ENCODE peak calls at places on chromosomes 1 and 21, in six cellular contexts. M is ovary, C is aorta, G is endodermal cell, R is psoas muscle, B is cardiac muscle cell. V is an unnamed sample.

GRCh38 chr1:43591181-43591580 is 58.8 kb upstream of the KDM4A start:
- DNase-seq in M (no peak), C (no peak), G (no peak), R (no peak), B (no peak), V (no peak)

GRCh38 chr1:240737761-240738265 is 125.9 kb upstream of the GREM2 start:
- DNase-seq in M (no peak), C (no peak), G (no peak), R (no peak), B (no peak), V (no peak)

GRCh38 chr1:20194770-20195463 is 8.6 kb upstream of the PLA2G2C start:
- DNase-seq in M (peak; percentile 52), C (peak; percentile 77), G (peak; percentile 91), R (peak; percentile 65), B (peak; percentile 67), V (peak; percentile 65)

GRCh38 chr1:211606914-211607751 is 28.2 kb upstream of the SLC30A1 start:
- DNase-seq in M (no peak), C (peak; percentile 77), G (no peak), R (no peak), B (peak; percentile 88), V (peak; percentile 31)

GRCh38 chr1:48794815-48795214 is 18.1 kb upstream of the BEND5 start:
- DNase-seq in M (no peak), C (no peak), G (no peak), R (no peak), B (no peak), V (no peak)

GRCh38 chr21:15430577-15430976 is 299.2 kb upstream of the USP25 start:
- DNase-seq in M (no peak), C (no peak), G (no peak), R (no peak), B (peak; percentile 58), V (no peak)

GRCh38 chr1:68223714-68224113 is 8.6 kb downstream of the WLS start:
- DNase-seq in M (no peak), C (no peak), G (no peak), R (no peak), B (peak; percentile 29), V (no peak)

GRCh38 chr1:205009666-205010065 is 33.3 kb upstream of the CNTN2 start:
- DNase-seq in M (no peak), C (no peak), G (no peak), R (no peak), B (no peak), V (no peak)

GRCh38 chr1:110421159-110421777 is 13.8 kb upstream of the LAMTOR5 start:
- DNase-seq in M (peak; percentile 33), C (peak; percentile 55), G (no peak), R (no peak), B (peak; percentile 49), V (no peak)

GRCh38 chr1:203467550-203467921 is 8.1 kb upstream of the PRELP start:
- DNase-seq in M (peak; percentile 94), C (peak; percentile 89), G (no peak), R (peak; percentile 86), B (peak; percentile 65), V (peak; percentile 82)

GRCh38 chr1:210246447-210246846 is 13.9 kb downstream of the SERTAD4 start:
- DNase-seq in M (no peak), C (no peak), G (no peak), R (no peak), B (peak; percentile 38), V (no peak)

GRCh38 chr1:35586808-35587207 is 13.7 kb downstream of the TFAP2E start:
- DNase-seq in M (no peak), C (no peak), G (no peak), R (no peak), B (no peak), V (no peak)

GRCh38 chr1:35589516-35590427 is 16.7 kb downstream of the TFAP2E start:
- DNase-seq in M (no peak), C (no peak), G (no peak), R (no peak), B (no peak), V (no peak)

GRCh38 chr1:35585281-35585680 is 12.2 kb downstream of the TFAP2E start:
- DNase-seq in M (no peak), C (no peak), G (no peak), R (no peak), B (no peak), V (no peak)

GRCh38 chr1:35588197-35588910 is 15.2 kb downstream of the TFAP2E start:
- DNase-seq in M (no peak), C (no peak), G (no peak), R (no peak), B (no peak), V (no peak)

DNA sequence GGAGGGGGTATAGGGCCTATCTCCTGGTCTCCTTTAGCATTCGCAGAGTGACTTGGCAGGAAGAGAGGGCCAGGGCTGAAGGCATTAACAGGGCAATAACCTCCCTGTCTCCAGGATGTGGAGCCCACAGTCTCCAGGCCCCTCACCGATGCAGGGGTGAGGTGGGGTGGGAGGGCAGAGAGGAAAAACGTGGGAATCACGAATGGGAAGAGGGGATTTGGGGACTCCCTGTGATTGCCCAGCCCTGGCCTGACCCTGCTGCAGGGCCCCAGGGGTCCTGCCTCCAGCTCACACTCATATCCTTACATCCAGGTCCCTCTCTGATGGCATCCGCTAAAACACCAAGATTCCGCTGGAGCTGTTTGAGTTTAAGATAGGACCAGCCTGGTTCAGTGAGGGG is 14.6 kb downstream of the TFAP2E start:
- DNase-seq in M (no peak), C (no peak), G (peak; percentile 42), R (no peak), B (no peak), V (no peak)
- H3K4me1 ChIP-seq in M (no peaks in the 10 kb centered on the region), C (no peaks in the 10 kb centered on the region), G (no peaks in the 10 kb centered on the region), R (no peaks in the 10 kb centered on the region), B (no peaks in the 10 kb centered on the region), V (no peaks in the 10 kb centered on the region)

GRCh38 chr1:99980928-99981327 is 11.1 kb downstream of the SLC35A3 start:
- DNase-seq in M (no peak), C (no peak), G (no peak), R (no peak), B (no peak), V (no peak)
- H3K27ac ChIP-seq in M (no peak overlapping the region), C (no peak overlapping the region), G (no peak overlapping the region), R (no peak overlapping the region), B (no peak overlapping the region), V (no peak overlapping the region)

GRCh38 chr1:3003039-3003940 is 18.0 kb upstream of the ACTRT2 start:
- DNase-seq in M (no peak), C (peak; percentile 29), G (no peak), R (no peak), B (no peak), V (no peak)

GRCh38 chr1:3002349-3003038 is 18.8 kb upstream of the ACTRT2 start:
- DNase-seq in M (no peak), C (peak; percentile 44), G (no peak), R (no peak), B (no peak), V (no peak)

GRCh38 chr1:3004285-3005205 is 16.7 kb upstream of the ACTRT2 start:
- DNase-seq in M (no peak), C (peak; percentile 45), G (no peak), R (no peak), B (no peak), V (no peak)

GRCh38 chr1:3005771-3006170 is 15.5 kb upstream of the ACTRT2 start:
- DNase-seq in M (no peak), C (peak; percentile 74), G (no peak), R (no peak), B (no peak), V (no peak)

GRCh38 chr1:3003941-3004270 is 17.4 kb upstream of the ACTRT2 start:
- DNase-seq in M (no peak), C (peak; percentile 29), G (no peak), R (no peak), B (no peak), V (no peak)
- H3K9me3 ChIP-seq in M (no peaks in the 10 kb centered on the region), C (no peaks in the 10 kb centered on the region), G (peaks cover 31% of the 10 kb centered on the region), R (no peaks in the 10 kb centered on the region), B (no peaks in the 10 kb centered on the region), V (peaks cover 21% of the 10 kb centered on the region)

DNA sequence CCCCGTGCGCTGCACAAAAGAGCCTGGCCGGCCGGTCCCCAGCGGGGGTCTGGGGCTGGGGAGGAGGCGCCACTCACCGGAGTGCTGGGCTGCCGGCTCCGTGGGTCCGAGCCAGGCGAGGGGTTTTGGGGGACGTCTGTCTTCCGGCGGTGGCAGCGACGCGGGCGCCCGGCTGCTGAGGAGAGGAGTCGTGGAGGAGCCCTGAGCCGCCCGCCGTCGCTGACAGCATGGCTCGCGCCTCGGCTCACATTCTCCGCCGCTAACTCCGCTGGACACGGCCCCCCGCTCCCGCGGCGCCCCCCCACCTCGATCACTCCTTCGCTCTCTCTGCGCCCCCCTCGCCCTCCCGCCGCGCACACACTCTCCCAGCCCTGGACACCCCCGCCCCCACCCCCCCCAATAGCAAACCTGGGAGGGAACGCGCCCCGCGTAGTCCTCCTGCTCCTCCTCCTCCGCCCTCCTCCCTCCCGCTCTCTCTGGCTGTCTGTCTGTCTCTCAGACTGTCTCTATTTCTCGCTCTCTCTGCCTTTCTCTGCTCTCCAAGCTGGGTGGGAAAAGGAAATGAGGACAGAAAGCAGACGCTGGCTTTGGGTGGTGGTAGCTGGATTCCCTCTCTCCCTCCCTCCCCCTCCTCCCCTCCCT is 503 bp downstream of the AHDC1 start:
- DNase-seq in M (no peak), C (peak; percentile 66), G (no peak), R (peak; percentile 57), B (no peak), V (peak; percentile 49)
- H3K4me1 ChIP-seq in M (peaks cover 16% of the 10 kb centered on the region), C (no peaks in the 10 kb centered on the region), G (peaks cover 15% of the 10 kb centered on the region), R (peaks cover 28% of the 10 kb centered on the region), B (peaks cover 41% of the 10 kb centered on the region), V (peaks cover 78% of the 10 kb centered on the region)

DNA sequence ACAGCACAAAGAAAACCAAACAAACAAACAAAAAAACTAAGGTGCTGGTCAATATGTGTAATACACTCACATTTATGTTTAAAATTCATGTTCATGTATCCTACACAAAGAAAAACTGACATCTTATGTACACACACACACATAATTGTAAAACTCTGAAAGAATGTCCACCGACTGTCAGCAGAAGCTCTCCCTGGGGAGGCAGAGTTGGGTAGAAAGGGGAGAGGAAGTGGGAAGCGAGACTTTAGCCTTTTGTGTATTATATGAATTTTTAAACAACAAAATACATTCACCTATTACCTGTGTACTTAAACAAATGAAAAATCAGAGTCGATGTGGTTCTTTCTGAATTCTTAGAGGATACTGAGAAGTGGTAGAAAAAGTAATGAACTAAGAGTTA is 88.3 kb downstream of the ABCA4 start:
- DNase-seq in M (no peak), C (no peak), G (no peak), R (no peak), B (no peak), V (no peak)
- H3K27ac ChIP-seq in M (no peak overlapping the region), C (no peak overlapping the region), G (no peak overlapping the region), R (no peak overlapping the region), B (no peak overlapping the region), V (no peak overlapping the region)